ENCODE peak calls at places on chromosomes 3 and 15, in eight cellular contexts. One of them, this sample, is unnamed.

GRCh38 chr15:70853270-70853854 is 595 bp downstream of the LARP6 start:
- DNase-seq in prostate gland: no peak
- DNase-seq in breast epithelium: peak
- DNase-seq in HCT116: no peak
- DNase-seq in stomach: no peak
- DNase-seq in transverse colon: peak
- DNase-seq in K562: no peak
- DNase-seq in sigmoid colon: no peak
- DNase-seq in this sample: no peak

GRCh38 chr15:42072141-42072685 is 22.1 kb downstream of the PLA2G4D start:
- DNase-seq in prostate gland: no peak
- DNase-seq in breast epithelium: no peak
- DNase-seq in HCT116: no peak
- DNase-seq in stomach: no peak
- DNase-seq in transverse colon: no peak
- DNase-seq in K562: no peak
- DNase-seq in sigmoid colon: peak
- DNase-seq in this sample: no peak

GRCh38 chr3:39150803-39151631 is 2.4 kb downstream of the CSRNP1 start:
- DNase-seq in prostate gland: peak
- DNase-seq in breast epithelium: peak
- DNase-seq in HCT116: no peak
- DNase-seq in stomach: peak
- DNase-seq in transverse colon: peak
- DNase-seq in K562: peak
- DNase-seq in sigmoid colon: peak
- DNase-seq in this sample: no peak

GRCh38 chr15:98333206-98333605 is 315.1 kb upstream of the IGF1R start:
- DNase-seq in prostate gland: no peak
- DNase-seq in breast epithelium: no peak
- DNase-seq in HCT116: no peak
- DNase-seq in stomach: no peak
- DNase-seq in transverse colon: no peak
- DNase-seq in K562: no peak
- DNase-seq in sigmoid colon: no peak
- DNase-seq in this sample: no peak

GRCh38 chr15:83129791-83130190 is 22.3 kb downstream of the TM6SF1 start:
- DNase-seq in prostate gland: no peak
- DNase-seq in breast epithelium: no peak
- DNase-seq in HCT116: no peak
- DNase-seq in stomach: no peak
- DNase-seq in transverse colon: no peak
- DNase-seq in K562: no peak
- DNase-seq in sigmoid colon: no peak
- DNase-seq in this sample: no peak

GRCh38 chr3:40858364-40859115 is 333.8 kb downstream of the ZNF621 start:
- DNase-seq in prostate gland: no peak
- DNase-seq in breast epithelium: no peak
- DNase-seq in HCT116: no peak
- DNase-seq in stomach: no peak
- DNase-seq in transverse colon: no peak
- DNase-seq in K562: no peak
- DNase-seq in sigmoid colon: no peak
- DNase-seq in this sample: no peak

GRCh38 chr3:131349946-131350347 is 31.6 kb upstream of the NUDT16 start:
- DNase-seq in prostate gland: no peak
- DNase-seq in breast epithelium: no peak
- DNase-seq in HCT116: peak
- DNase-seq in stomach: no peak
- DNase-seq in transverse colon: no peak
- DNase-seq in K562: no peak
- DNase-seq in sigmoid colon: no peak
- DNase-seq in this sample: no peak

GRCh38 chr3:113234688-113235260 is 23.4 kb downstream of the BOC start:
- DNase-seq in prostate gland: no peak
- DNase-seq in breast epithelium: peak
- DNase-seq in HCT116: no peak
- DNase-seq in stomach: no peak
- DNase-seq in transverse colon: no peak
- DNase-seq in K562: no peak
- DNase-seq in sigmoid colon: no peak
- DNase-seq in this sample: no peak

GRCh38 chr3:36893137-36893557 is 51.7 kb downstream of the TRANK1 start:
- DNase-seq in prostate gland: no peak
- DNase-seq in breast epithelium: no peak
- DNase-seq in HCT116: no peak
- DNase-seq in stomach: no peak
- DNase-seq in transverse colon: no peak
- DNase-seq in K562: peak
- DNase-seq in sigmoid colon: no peak
- DNase-seq in this sample: peak

GRCh38 chr3:96813820-96814580 is 394 bp upstream of the EPHA6 start:
- DNase-seq in prostate gland: peak
- DNase-seq in breast epithelium: no peak
- DNase-seq in HCT116: no peak
- DNase-seq in stomach: peak
- DNase-seq in transverse colon: peak
- DNase-seq in K562: no peak
- DNase-seq in sigmoid colon: peak
- DNase-seq in this sample: peak

GRCh38 chr3:12325594-12326295 is 36.9 kb downstream of the PPARG start:
- DNase-seq in prostate gland: no peak
- DNase-seq in breast epithelium: no peak
- DNase-seq in HCT116: no peak
- DNase-seq in stomach: no peak
- DNase-seq in transverse colon: no peak
- DNase-seq in K562: no peak
- DNase-seq in sigmoid colon: no peak
- DNase-seq in this sample: no peak

GRCh38 chr3:106862067-106862466 is 515.2 kb upstream of the CCDC54 start:
- DNase-seq in prostate gland: no peak
- DNase-seq in breast epithelium: no peak
- DNase-seq in HCT116: no peak
- DNase-seq in stomach: no peak
- DNase-seq in transverse colon: no peak
- DNase-seq in K562: no peak
- DNase-seq in sigmoid colon: no peak
- DNase-seq in this sample: no peak
- TF ChIP-seq CTCF in prostate gland: no peak
- TF ChIP-seq CTCF in breast epithelium: no peak
- TF ChIP-seq CTCF in HCT116: no peak
- TF ChIP-seq CTCF in stomach: no peak
- TF ChIP-seq CTCF in transverse colon: no peak
- TF ChIP-seq CTCF in K562: no peak
- TF ChIP-seq CTCF in sigmoid colon: no peak
- TF ChIP-seq CTCF in this sample: no peak

GRCh38 chr3:53161345-53161819 is 373 bp downstream of the PRKCD start:
- DNase-seq in prostate gland: no peak
- DNase-seq in breast epithelium: no peak
- DNase-seq in HCT116: no peak
- DNase-seq in stomach: no peak
- DNase-seq in transverse colon: peak
- DNase-seq in K562: peak
- DNase-seq in sigmoid colon: peak
- DNase-seq in this sample: peak
- TF ChIP-seq POLR2A in prostate gland: no peak
- TF ChIP-seq POLR2A in breast epithelium: no peak
- TF ChIP-seq POLR2A in HCT116: no peak
- TF ChIP-seq POLR2A in stomach: no peak
- TF ChIP-seq POLR2A in transverse colon: no peak
- TF ChIP-seq POLR2A in K562: no peak
- TF ChIP-seq POLR2A in sigmoid colon: no peak
- TF ChIP-seq POLR2A in this sample: no peak

GRCh38 chr3:150393745-150394144 is 14.4 kb upstream of the TSC22D2 start:
- DNase-seq in prostate gland: no peak
- DNase-seq in breast epithelium: no peak
- DNase-seq in HCT116: no peak
- DNase-seq in stomach: no peak
- DNase-seq in transverse colon: no peak
- DNase-seq in K562: no peak
- DNase-seq in sigmoid colon: no peak
- DNase-seq in this sample: no peak

GRCh38 chr3:150384517-150385212 is 23.4 kb upstream of the TSC22D2 start:
- DNase-seq in prostate gland: no peak
- DNase-seq in breast epithelium: no peak
- DNase-seq in HCT116: no peak
- DNase-seq in stomach: no peak
- DNase-seq in transverse colon: peak
- DNase-seq in K562: peak
- DNase-seq in sigmoid colon: no peak
- DNase-seq in this sample: peak

GRCh38 chr3:150385296-150386242 is 22.5 kb upstream of the TSC22D2 start:
- DNase-seq in prostate gland: no peak
- DNase-seq in breast epithelium: no peak
- DNase-seq in HCT116: no peak
- DNase-seq in stomach: no peak
- DNase-seq in transverse colon: no peak
- DNase-seq in K562: no peak
- DNase-seq in sigmoid colon: no peak
- DNase-seq in this sample: no peak

GRCh38 chr3:150391200-150391599 is 16.9 kb upstream of the TSC22D2 start:
- DNase-seq in prostate gland: no peak
- DNase-seq in breast epithelium: no peak
- DNase-seq in HCT116: no peak
- DNase-seq in stomach: no peak
- DNase-seq in transverse colon: no peak
- DNase-seq in K562: peak
- DNase-seq in sigmoid colon: no peak
- DNase-seq in this sample: no peak

DNA sequence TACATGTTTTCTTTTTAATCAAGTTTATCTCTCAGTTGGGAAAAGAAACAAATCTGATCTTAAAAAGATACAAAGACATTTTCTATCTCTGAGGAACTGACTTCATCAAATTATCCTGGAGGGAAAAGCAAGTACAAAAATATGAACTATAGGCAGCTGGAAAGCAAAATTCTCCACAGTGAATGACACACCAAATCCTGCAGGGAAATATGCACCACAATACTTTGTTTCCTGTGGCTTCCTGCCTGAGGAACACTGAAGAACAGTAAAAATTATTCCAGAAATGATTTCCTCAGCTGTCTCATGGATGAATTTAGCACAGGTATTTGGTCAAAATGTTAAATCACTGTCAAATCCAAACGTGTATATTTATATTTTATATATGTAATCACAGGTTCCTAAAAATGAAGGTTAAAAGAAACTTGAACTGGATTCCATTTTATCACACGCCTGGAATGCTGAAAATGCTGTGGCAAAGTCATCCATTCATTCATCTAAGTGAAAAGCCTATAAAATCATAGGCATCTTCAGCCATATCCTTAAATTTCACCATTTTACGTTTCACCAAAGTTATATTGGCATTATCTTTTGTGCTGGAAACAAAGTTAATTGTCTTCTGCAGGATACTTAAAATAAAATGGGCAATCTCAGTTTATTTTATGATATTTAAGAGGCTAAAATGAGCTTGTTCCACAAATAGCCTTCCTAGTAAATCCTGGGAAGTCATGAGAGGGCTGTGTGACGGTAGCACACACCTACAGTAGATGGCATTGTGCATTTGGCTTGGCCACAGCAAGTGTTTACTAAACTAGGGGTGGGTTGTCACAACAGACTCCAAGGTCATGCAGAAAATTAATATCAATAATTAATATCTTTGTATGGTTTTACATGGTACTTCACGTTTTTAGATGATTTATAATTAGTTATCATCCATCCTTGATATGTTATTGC is 19.4 kb upstream of the TSC22D2 start:
- DNase-seq in prostate gland: no peak
- DNase-seq in breast epithelium: no peak
- DNase-seq in HCT116: no peak
- DNase-seq in stomach: no peak
- DNase-seq in transverse colon: no peak
- DNase-seq in K562: no peak
- DNase-seq in sigmoid colon: no peak
- DNase-seq in this sample: no peak
- TF ChIP-seq POLR2AphosphoS5 in prostate gland: no peak
- TF ChIP-seq POLR2AphosphoS5 in breast epithelium: no peak
- TF ChIP-seq POLR2AphosphoS5 in HCT116: no peak
- TF ChIP-seq POLR2AphosphoS5 in stomach: no peak
- TF ChIP-seq POLR2AphosphoS5 in transverse colon: no peak
- TF ChIP-seq POLR2AphosphoS5 in K562: no peak
- TF ChIP-seq POLR2AphosphoS5 in sigmoid colon: no peak
- TF ChIP-seq POLR2AphosphoS5 in this sample: no peak

GRCh38 chr3:196042673-196043072 is 39.2 kb downstream of the TFRC start:
- DNase-seq in prostate gland: no peak
- DNase-seq in breast epithelium: no peak
- DNase-seq in HCT116: no peak
- DNase-seq in stomach: no peak
- DNase-seq in transverse colon: no peak
- DNase-seq in K562: no peak
- DNase-seq in sigmoid colon: no peak
- DNase-seq in this sample: no peak

GRCh38 chr3:196047391-196048030 is 34.4 kb downstream of the TFRC start:
- DNase-seq in prostate gland: no peak
- DNase-seq in breast epithelium: no peak
- DNase-seq in HCT116: no peak
- DNase-seq in stomach: no peak
- DNase-seq in transverse colon: no peak
- DNase-seq in K562: peak
- DNase-seq in sigmoid colon: no peak
- DNase-seq in this sample: no peak

GRCh38 chr3:196048922-196049566 is 32.8 kb downstream of the TFRC start:
- DNase-seq in prostate gland: no peak
- DNase-seq in breast epithelium: no peak
- DNase-seq in HCT116: no peak
- DNase-seq in stomach: no peak
- DNase-seq in transverse colon: no peak
- DNase-seq in K562: no peak
- DNase-seq in sigmoid colon: no peak
- DNase-seq in this sample: no peak

GRCh38 chr3:196049567-196050122 is 32.2 kb downstream of the TFRC start:
- DNase-seq in prostate gland: no peak
- DNase-seq in breast epithelium: no peak
- DNase-seq in HCT116: no peak
- DNase-seq in stomach: no peak
- DNase-seq in transverse colon: no peak
- DNase-seq in K562: no peak
- DNase-seq in sigmoid colon: no peak
- DNase-seq in this sample: no peak

GRCh38 chr3:196044513-196044912 is 37.4 kb downstream of the TFRC start:
- DNase-seq in prostate gland: no peak
- DNase-seq in breast epithelium: no peak
- DNase-seq in HCT116: no peak
- DNase-seq in stomach: no peak
- DNase-seq in transverse colon: no peak
- DNase-seq in K562: no peak
- DNase-seq in sigmoid colon: no peak
- DNase-seq in this sample: no peak
- TF ChIP-seq CTCF in prostate gland: no peak
- TF ChIP-seq CTCF in breast epithelium: no peak
- TF ChIP-seq CTCF in HCT116: no peak
- TF ChIP-seq CTCF in stomach: no peak
- TF ChIP-seq CTCF in transverse colon: no peak
- TF ChIP-seq CTCF in K562: no peak
- TF ChIP-seq CTCF in sigmoid colon: no peak
- TF ChIP-seq CTCF in this sample: no peak

This sample was measured in spleen.